ENCODE peak calls at places on chromosomes 3 and 15, in eight cellular contexts. W, S, O, J, R, C, Z and D are unnamed samples. For H3K4me1, the result is how much of the 10 kb centered on the place peaks cover.

GRCh38 chr3:170290194-170290593 is 67.3 kb upstream of the SKIL start:
- DNase-seq in W (no peak), S (no peak), O (no peak), J (no peak), R (no peak), C (no peak), Z (no peak), D (no peak)

GRCh38 chr3:77541203-77541922 is 501.5 kb downstream of the ROBO2 start:
- DNase-seq in W (no peak), S (no peak), O (no peak), J (no peak), R (no peak), C (no peak), Z (no peak), D (no peak)

GRCh38 chr3:196502775-196503181 is 790 bp downstream of the RNF168 start:
- DNase-seq in W (peak), S (peak), O (peak), J (peak), R (peak), C (peak), Z (peak), D (peak)

GRCh38 chr15:59966262-59966661 is 37.8 kb upstream of the FOXB1 start:
- DNase-seq in W (no peak), S (no peak), O (no peak), J (no peak), R (no peak), C (no peak), Z (no peak), D (no peak)

GRCh38 chr15:31223478-31224350 is 102.9 kb upstream of the KLF13 start:
- DNase-seq in W (no peak), S (no peak), O (no peak), J (no peak), R (no peak), C (no peak), Z (peak), D (no peak)

GRCh38 chr15:90043611-90044010 is 42.5 kb downstream of the ZNF710 start:
- DNase-seq in W (no peak), S (no peak), O (no peak), J (no peak), R (no peak), C (no peak), Z (no peak), D (no peak)

GRCh38 chr3:48151807-48152427 is 36.3 kb downstream of the CDC25A start:
- DNase-seq in W (no peak), S (no peak), O (no peak), J (no peak), R (no peak), C (peak), Z (no peak), D (no peak)

GRCh38 chr3:179464296-179465092 is 13.2 kb upstream of the GNB4 start:
- DNase-seq in W (no peak), S (peak), O (no peak), J (no peak), R (no peak), C (no peak), Z (peak), D (no peak)

GRCh38 chr3:98513136-98513535 is 9.6 kb downstream of the CLDND1 start:
- DNase-seq in W (no peak), S (no peak), O (no peak), J (no peak), R (peak), C (peak), Z (no peak), D (no peak)

GRCh38 chr3:68972358-68972979 is 40.1 kb upstream of the TAFA4 start:
- DNase-seq in W (peak), S (no peak), O (peak), J (peak), R (peak), C (peak), Z (no peak), D (no peak)

GRCh38 chr3:184481924-184482671 is 79.5 kb upstream of the EPHB3 start:
- DNase-seq in W (no peak), S (no peak), O (no peak), J (no peak), R (no peak), C (no peak), Z (no peak), D (no peak)

GRCh38 chr3:159536876-159537275 is 451.8 kb upstream of the IL12A start:
- DNase-seq in W (no peak), S (no peak), O (no peak), J (no peak), R (no peak), C (no peak), Z (no peak), D (no peak)

GRCh38 chr3:188385295-188385694 is 231.3 kb downstream of the LPP start:
- DNase-seq in W (no peak), S (no peak), O (no peak), J (no peak), R (no peak), C (no peak), Z (no peak), D (no peak)

GRCh38 chr15:40279437-40280141 is 3.3 kb downstream of the ANKRD63 start:
- DNase-seq in W (peak), S (peak), O (peak), J (peak), R (no peak), C (no peak), Z (no peak), D (peak)

DNA sequence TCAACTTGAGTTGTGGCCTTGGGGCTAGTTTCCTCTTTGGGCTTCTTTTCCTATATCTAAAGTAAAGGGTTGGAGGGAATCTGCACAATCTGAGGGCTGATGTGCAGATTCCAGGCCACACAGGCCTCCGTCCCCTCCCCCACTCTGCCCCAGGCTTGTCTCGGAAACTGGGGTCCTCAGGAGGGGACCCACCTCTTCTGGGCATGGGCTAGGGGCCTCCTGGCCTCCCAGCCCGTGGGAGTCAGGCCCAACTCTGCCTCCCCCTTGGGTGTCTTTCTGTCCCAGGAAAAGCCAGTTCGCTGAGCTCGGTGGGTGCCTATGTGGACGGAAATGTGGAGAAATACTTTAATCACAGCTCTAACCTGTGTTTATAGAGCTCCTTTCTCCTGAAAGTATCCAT is 4.8 kb downstream of the SMAD6 start:
- DNase-seq in W (no peak), S (no peak), O (no peak), J (no peak), R (no peak), C (no peak), Z (no peak), D (no peak)
- H3K4me1 ChIP-seq in W (under half), S (under half), O (half or more), J (under half), R (under half), C (under half), Z (under half), D (under half)

GRCh38 chr3:105538483-105538882 is 171.8 kb downstream of the ALCAM start:
- DNase-seq in W (no peak), S (no peak), O (no peak), J (no peak), R (no peak), C (no peak), Z (no peak), D (no peak)

GRCh38 chr3:105534491-105534890 is 167.8 kb downstream of the ALCAM start:
- DNase-seq in W (no peak), S (no peak), O (no peak), J (no peak), R (no peak), C (no peak), Z (no peak), D (no peak)

GRCh38 chr3:105542604-105543003 is 175.9 kb downstream of the ALCAM start:
- DNase-seq in W (no peak), S (no peak), O (no peak), J (no peak), R (no peak), C (no peak), Z (no peak), D (no peak)

GRCh38 chr3:105537371-105538075 is 170.8 kb downstream of the ALCAM start:
- DNase-seq in W (no peak), S (no peak), O (no peak), J (no peak), R (no peak), C (peak), Z (no peak), D (no peak)

GRCh38 chr3:105539897-105540296 is 173.2 kb downstream of the ALCAM start:
- DNase-seq in W (no peak), S (no peak), O (no peak), J (no peak), R (no peak), C (no peak), Z (no peak), D (no peak)
- TF ChIP-seq CTCF in W (no peak), S (no peak), O (no peak), J (no peak), R (no peak), C (no peak), Z (no peak), D (no peak)

DNA sequence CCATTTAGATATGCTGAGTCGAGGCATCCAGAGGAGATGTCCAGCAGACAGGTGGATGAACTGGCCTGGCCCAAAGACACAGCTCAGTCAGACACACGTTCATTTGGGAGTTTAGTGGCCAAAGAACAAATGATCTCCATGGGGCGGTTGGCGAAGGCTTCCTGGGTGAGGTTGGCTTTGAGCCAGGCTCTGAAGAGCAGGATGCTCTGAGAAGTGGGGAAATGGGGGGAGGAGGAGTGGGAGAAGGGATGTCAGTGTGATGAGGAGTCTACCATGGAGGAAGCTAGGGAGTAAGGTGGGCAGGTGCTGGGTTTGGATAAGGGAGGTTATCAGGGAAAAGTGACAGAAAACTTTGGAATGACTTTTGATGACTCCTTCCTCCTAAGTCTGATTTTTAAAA is 47.5 kb upstream of the VILL start:
- DNase-seq in W (no peak), S (no peak), O (no peak), J (no peak), R (no peak), C (no peak), Z (no peak), D (no peak)
- H3K4me1 ChIP-seq in W (under half), S (under half), O (under half), J (under half), R (under half), C (under half), Z (under half), D (under half)

GRCh38 chr3:59064728-59065127 is 14.9 kb upstream of the CFAP20DC start:
- DNase-seq in W (no peak), S (no peak), O (no peak), J (no peak), R (no peak), C (no peak), Z (no peak), D (no peak)

GRCh38 chr3:59065240-59065639 is 15.4 kb upstream of the CFAP20DC start:
- DNase-seq in W (no peak), S (no peak), O (no peak), J (no peak), R (no peak), C (no peak), Z (no peak), D (no peak)

GRCh38 chr3:59069838-59070237 is 20.0 kb upstream of the CFAP20DC start:
- DNase-seq in W (no peak), S (no peak), O (no peak), J (no peak), R (no peak), C (no peak), Z (no peak), D (no peak)

DNA sequence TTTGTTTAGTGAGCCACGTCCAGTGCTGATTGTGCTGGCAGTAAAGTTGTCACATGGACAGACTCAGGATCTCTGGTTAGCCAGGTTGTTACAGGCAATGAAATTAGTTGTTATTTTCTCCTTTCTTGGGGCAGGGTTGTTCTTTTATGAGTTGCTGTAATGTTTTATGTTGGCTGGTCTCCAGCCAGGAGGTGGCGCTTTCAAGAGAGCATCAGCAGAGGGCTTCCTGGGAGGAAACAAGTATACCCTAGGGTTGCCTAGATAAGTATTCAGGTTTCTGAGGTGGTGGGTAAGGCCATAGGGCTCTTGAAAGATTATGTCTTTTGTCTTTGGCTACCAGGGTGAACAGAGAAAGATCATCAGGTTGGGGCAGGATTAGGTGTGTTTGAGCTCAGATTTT is 14.5 kb upstream of the CFAP20DC start:
- DNase-seq in W (no peak), S (no peak), O (no peak), J (no peak), R (no peak), C (no peak), Z (no peak), D (no peak)
- TF ChIP-seq CTCF in W (no peak), S (no peak), O (peak), J (no peak), R (no peak), C (no peak), Z (no peak), D (no peak)

GRCh38 chr3:55607175-55607574 is 120.1 kb upstream of the WNT5A start:
- DNase-seq in W (no peak), S (no peak), O (no peak), J (no peak), R (no peak), C (no peak), Z (no peak), D (no peak)
- H3K4me1 ChIP-seq in W (under half), S (under half), O (under half), J (under half), R (under half), C (under half), Z (under half), D (under half)

GRCh38 chr3:182258538-182259177 is 534.6 kb upstream of the ATP11B start:
- DNase-seq in W (no peak), S (no peak), O (peak), J (no peak), R (peak), C (no peak), Z (no peak), D (no peak)
- TF ChIP-seq CTCF in W (no peak), S (peak), O (peak), J (no peak), R (peak), C (peak), Z (peak), D (no peak)

GRCh38 chr3:140206196-140207040 is 271.4 kb downstream of the CLSTN2 start:
- DNase-seq in W (no peak), S (no peak), O (no peak), J (no peak), R (peak), C (peak), Z (no peak), D (no peak)

GRCh38 chr3:140203510-140203909 is 268.5 kb downstream of the CLSTN2 start:
- DNase-seq in W (no peak), S (no peak), O (no peak), J (no peak), R (no peak), C (no peak), Z (no peak), D (no peak)

GRCh38 chr3:140204271-140204984 is 269.4 kb downstream of the CLSTN2 start:
- DNase-seq in W (no peak), S (no peak), O (no peak), J (no peak), R (no peak), C (no peak), Z (no peak), D (no peak)

GRCh38 chr3:140207541-140207940 is 272.6 kb downstream of the CLSTN2 start:
- DNase-seq in W (no peak), S (no peak), O (no peak), J (no peak), R (no peak), C (no peak), Z (no peak), D (no peak)

GRCh38 chr3:140205598-140205997 is 270.6 kb downstream of the CLSTN2 start:
- DNase-seq in W (no peak), S (no peak), O (no peak), J (no peak), R (no peak), C (no peak), Z (no peak), D (no peak)
- H3K4me1 ChIP-seq in W (under half), S (under half), O (under half), J (under half), R (under half), C (under half), Z (under half), D (under half)

GRCh38 chr3:28726840-28727239 is 378.2 kb upstream of the AZI2 start:
- DNase-seq in W (no peak), S (no peak), O (no peak), J (no peak), R (peak), C (no peak), Z (no peak), D (peak)

DNA sequence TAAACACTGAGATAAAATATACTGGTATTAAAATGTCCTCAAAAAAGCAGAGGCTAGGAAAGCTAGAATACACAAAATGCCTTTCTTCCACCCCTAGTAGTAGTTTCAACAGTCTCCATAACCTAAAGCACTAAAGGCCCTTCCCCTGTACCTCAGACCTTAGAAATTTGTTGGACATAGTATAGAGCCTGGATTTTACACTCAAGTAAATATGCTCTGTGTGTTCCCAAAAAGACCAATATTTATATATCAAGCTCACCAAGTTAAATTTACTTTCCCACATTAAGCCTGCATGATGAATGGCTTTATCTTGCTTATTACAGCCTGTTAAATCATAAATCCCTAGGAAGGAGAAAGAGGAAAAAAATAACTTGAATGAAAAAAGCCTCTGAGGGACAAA is 378.7 kb upstream of the AZI2 start:
- DNase-seq in W (no peak), S (no peak), O (no peak), J (no peak), R (no peak), C (no peak), Z (no peak), D (no peak)
- TF ChIP-seq CTCF in W (no peak), S (no peak), O (no peak), J (no peak), R (no peak), C (no peak), Z (no peak), D (no peak)